ENCODE peak calls at places on chromosome 5, in five cellular contexts. Q, B, R, S and V are unnamed samples.
A peak's percentile ranks its signal among the peaks of the same experiment; 100 is the strongest.

GRCh38 chr5:142012186-142012785 is 541 bp downstream of the GNPDA1 start:
- DNase-seq in Q (peak; percentile 46), B (no peak), S (peak; percentile 48), R (peak; percentile 30), V (peak; percentile 64)

GRCh38 chr5:90055831-90056328 is 353.7 kb downstream of the CETN3 start:
- DNase-seq in B (peak; percentile 21), S (peak; percentile 10), R (no peak), Q (no peak), V (peak; percentile 2)

GRCh38 chr5:111353035-111353434 is 128.9 kb downstream of the CAMK4 start:
- DNase-seq in Q (no peak), B (peak; percentile 10), S (no peak), R (no peak), V (peak; percentile 10)

GRCh38 chr5:116144103-116144502 is 59.3 kb downstream of the COMMD10 start:
- DNase-seq in B (peak; percentile 50), S (no peak), Q (no peak), R (no peak), V (no peak)

GRCh38 chr5:36079200-36079761 is 12.6 kb upstream of the UGT3A2 start:
- DNase-seq in Q (no peak), R (no peak), S (peak; percentile 77), B (peak; percentile 44), V (peak; percentile 65)

GRCh38 chr5:2614571-2614970 is 136.9 kb downstream of the IRX2 start:
- DNase-seq in Q (no peak), B (no peak), R (no peak), S (no peak), V (no peak)

GRCh38 chr5:54985301-54986268 is at the start of gene ESM1:
- DNase-seq in S (no peak), B (peak; percentile 87), R (no peak), Q (no peak), V (peak; percentile 59)

GRCh38 chr5:10303201-10303600 is 4.5 kb downstream of the CMBL start:
- DNase-seq in R (no peak), S (no peak), Q (no peak), B (no peak), V (no peak)

GRCh38 chr5:42268630-42269029 is 154.6 kb upstream of the GHR start:
- DNase-seq in S (no peak), Q (no peak), R (no peak), B (peak; percentile 3), V (peak; percentile 16)

GRCh38 chr5:71832812-71833456 is 113.9 kb downstream of the CARTPT start:
- DNase-seq in S (no peak), B (no peak), Q (no peak), R (no peak), V (no peak)

GRCh38 chr5:135662104-135662503 is 83.3 kb upstream of the CXCL14 start:
- DNase-seq in R (no peak), S (no peak), B (no peak), Q (no peak), V (no peak)

GRCh38 chr5:33272288-33272687 is 168.5 kb upstream of the TARS1 start:
- DNase-seq in R (no peak), Q (no peak), B (peak; percentile 94), S (no peak), V (peak; percentile 95)

GRCh38 chr5:160023883-160024635 is 15.1 kb downstream of the TTC1 start:
- DNase-seq in S (no peak), B (no peak), R (no peak), Q (no peak), V (no peak)

GRCh38 chr5:157444224-157444623 is 15.8 kb upstream of the NIPAL4 start:
- DNase-seq in Q (no peak), B (no peak), R (no peak), S (no peak), V (no peak)

GRCh38 chr5:94159144-94159543 is 417.7 kb upstream of the POU5F2 start:
- DNase-seq in B (no peak), R (no peak), Q (no peak), S (no peak), V (peak; percentile 2)

GRCh38 chr5:179765400-179765799 is 28.4 kb upstream of the LTC4S start:
- DNase-seq in B (peak; percentile 85), R (no peak), Q (no peak), S (peak; percentile 23), V (peak; percentile 88)

GRCh38 chr5:169547508-169547907 is 36.1 kb upstream of the SPDL1 start:
- DNase-seq in Q (no peak), R (no peak), S (peak; percentile 35), B (peak; percentile 7), V (no peak)

GRCh38 chr5:178080056-178080455 is 33.3 kb upstream of the N4BP3 start:
- DNase-seq in Q (no peak), B (no peak), R (no peak), S (no peak), V (no peak)

GRCh38 chr5:150429410-150429873 is 16.7 kb upstream of the CD74 start:
- DNase-seq in Q (no peak), R (no peak), B (no peak), S (no peak), V (no peak)

GRCh38 chr5:150438873-150439546 is 10.5 kb downstream of the RPS14 start:
- DNase-seq in R (no peak), S (peak; percentile 42), B (no peak), Q (no peak), V (peak; percentile 71)

GRCh38 chr5:83368835-83369234 is 102.7 kb upstream of the VCAN start:
- DNase-seq in B (no peak), R (no peak), Q (no peak), S (no peak), V (peak; percentile 21)

GRCh38 chr5:138722518-138722917 is 30.7 kb upstream of the CTNNA1 start:
- DNase-seq in S (no peak), B (no peak), R (no peak), Q (no peak), V (peak; percentile 62)

GRCh38 chr5:152306386-152306785 is 98.7 kb downstream of the NMUR2 start:
- DNase-seq in Q (no peak), S (no peak), B (no peak), R (no peak), V (no peak)

GRCh38 chr5:172477466-172477865 is 23.1 kb upstream of the SH3PXD2B start:
- DNase-seq in B (no peak), R (no peak), S (no peak), Q (no peak), V (no peak)

GRCh38 chr5:133662578-133662977 is 50.2 kb upstream of the FSTL4 start:
- DNase-seq in S (peak; percentile 13), R (no peak), Q (no peak), B (no peak), V (peak; percentile 59)

GRCh38 chr5:53109041-53109435 is 519 bp downstream of the MOCS2 start:
- DNase-seq in R (no peak), B (no peak), Q (no peak), S (peak; percentile 32), V (peak; percentile 33)

GRCh38 chr5:149166128-149166527 is 24.8 kb downstream of the ABLIM3 start:
- DNase-seq in S (no peak), Q (no peak), R (no peak), B (peak; percentile 82), V (peak; percentile 38)

GRCh38 chr5:39648539-39649200 is 223.9 kb upstream of the DAB2 start:
- DNase-seq in R (no peak), S (peak; percentile 55), B (no peak), Q (no peak), V (peak; percentile 85)

GRCh38 chr5:113140837-113141661 is 164.5 kb downstream of the DCP2 start:
- DNase-seq in B (peak; percentile 94), Q (no peak), S (peak; percentile 38), R (no peak), V (peak; percentile 80)

GRCh38 chr5:4700886-4701285 is 439.2 kb upstream of the ADAMTS16 start:
- DNase-seq in Q (no peak), B (no peak), S (no peak), R (no peak), V (no peak)

DNA sequence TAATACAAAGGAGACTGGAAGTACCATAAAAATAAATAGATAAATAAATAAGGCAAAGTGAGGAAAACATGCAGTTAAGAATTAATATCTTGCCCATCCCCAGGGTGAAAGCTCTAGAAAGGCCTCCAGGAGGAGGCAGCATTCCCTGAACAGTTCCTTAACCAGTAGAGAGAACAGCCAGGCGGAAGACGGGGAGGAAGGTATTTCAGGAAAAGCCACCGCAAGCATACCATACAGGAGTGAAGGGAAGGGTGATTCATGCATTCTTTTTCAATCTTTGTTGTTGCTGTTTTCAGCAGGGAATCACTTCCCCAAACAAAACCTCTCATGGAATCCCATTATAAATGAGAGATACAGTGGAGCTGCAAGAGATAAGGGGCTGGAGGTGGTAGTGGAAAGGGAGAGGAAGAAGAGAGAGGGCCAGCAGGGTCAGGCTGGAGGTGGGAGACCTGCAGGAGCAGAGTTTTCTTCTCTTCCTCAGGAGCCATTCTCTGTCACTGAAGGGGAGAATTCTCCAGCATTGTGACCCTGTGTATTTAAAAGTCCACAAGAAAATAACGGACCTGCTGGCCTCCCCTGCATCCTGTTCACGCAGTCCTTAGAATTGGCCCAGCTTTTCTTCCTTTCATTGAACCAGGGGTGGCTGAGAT is 256.0 kb downstream of the FAM114A2 start:
- DNase-seq in Q (no peak), S (peak; percentile 17), B (peak; percentile 6), R (no peak), V (no peak)
- TF ChIP-seq CTCF in Q (no peak), S (no peak), B (peak; percentile 21), R (no peak), V (no peak)

GRCh38 chr5:81785311-81785710 is 34.4 kb upstream of the SSBP2 start:
- DNase-seq in Q (no peak), R (no peak), S (no peak), B (no peak), V (no peak)
- TF ChIP-seq CTCF in Q (no peak), R (no peak), S (no peak), B (no peak), V (no peak)

GRCh38 chr5:122413722-122414121 is 101.7 kb downstream of the SNCAIP start:
- DNase-seq in Q (no peak), S (no peak), R (no peak), B (no peak), V (no peak)

GRCh38 chr5:122412966-122413365 is 100.9 kb downstream of the SNCAIP start:
- DNase-seq in R (no peak), Q (no peak), S (no peak), B (no peak), V (no peak)

GRCh38 chr5:122415030-122415429 is 103.0 kb downstream of the SNCAIP start:
- DNase-seq in R (peak; percentile 12), S (no peak), Q (no peak), B (no peak), V (no peak)

GRCh38 chr5:122419195-122419894 is 107.3 kb downstream of the SNCAIP start:
- DNase-seq in S (no peak), R (no peak), B (no peak), Q (no peak), V (no peak)

GRCh38 chr5:122415481-122416120 is 103.6 kb downstream of the SNCAIP start:
- DNase-seq in S (peak; percentile 85), Q (peak; percentile 64), B (peak; percentile 80), R (peak; percentile 41), V (peak; percentile 86)
- TF ChIP-seq CTCF in S (peak; percentile 80), Q (peak; percentile 36), B (peak; percentile 85), R (peak; percentile 69), V (peak; percentile 87)

GRCh38 chr5:146052780-146053179 is 52.6 kb downstream of the PLAC8L1 start:
- DNase-seq in B (no peak), Q (no peak), R (no peak), S (no peak), V (peak; percentile 41)
- TF ChIP-seq CTCF in B (peak; percentile 27), Q (no peak), R (peak; percentile 41), S (peak; percentile 17), V (peak; percentile 39)

GRCh38 chr5:143569722-143570567 is 166.5 kb upstream of the NR3C1 start:
- DNase-seq in R (no peak), Q (no peak), B (no peak), S (peak; percentile 43), V (no peak)
- TF ChIP-seq CTCF in R (no peak), Q (no peak), B (no peak), S (no peak), V (no peak)